ENCODE peak calls at places on chromosomes 3 and 15, in five cellular contexts. S, W, D, I and A are unnamed samples.

GRCh38 chr3:154430014-154430413 is at the start of gene GPR149:
- DNase-seq in I (no peak), S (no peak), W (peak; percentile 23), D (no peak), A (no peak)

GRCh38 chr3:70919091-70919490 is 606.7 kb upstream of the MDFIC2 start:
- DNase-seq in S (no peak), W (no peak), D (no peak), I (no peak), A (no peak)

GRCh38 chr15:33047077-33047476 is 147.4 kb downstream of the FMN1 start:
- DNase-seq in W (no peak), D (no peak), I (no peak), S (no peak), A (no peak)

GRCh38 chr15:87973456-87974215 is 282.9 kb downstream of the NTRK3 start:
- DNase-seq in D (no peak), W (no peak), I (no peak), S (no peak), A (no peak)

GRCh38 chr3:64865872-64866588 is 178.2 kb upstream of the ADAMTS9 start:
- DNase-seq in D (no peak), W (no peak), I (no peak), S (no peak), A (no peak)

GRCh38 chr3:133821767-133822638 is 16.4 kb downstream of the SRPRB start:
- DNase-seq in S (peak; percentile 78), I (no peak), W (peak; percentile 55), D (no peak), A (no peak)

GRCh38 chr3:14539384-14540208 is 546 bp downstream of the GRIP2 start:
- DNase-seq in W (no peak), S (peak; percentile 40), D (no peak), I (no peak), A (no peak)

GRCh38 chr3:159169828-159170227 is 368.0 kb downstream of the MFSD1 start:
- DNase-seq in I (no peak), S (no peak), W (no peak), D (no peak), A (no peak)

GRCh38 chr3:78529601-78530000 is 1238.2 kb downstream of the ROBO1 start:
- DNase-seq in I (no peak), D (no peak), S (no peak), W (no peak), A (no peak)

GRCh38 chr3:71542548-71543370 is 40.8 kb downstream of the FOXP1 start:
- DNase-seq in W (no peak), I (peak; percentile 75), D (no peak), S (peak; percentile 78), A (peak; percentile 14)

GRCh38 chr15:98063871-98064270 is 103.4 kb downstream of the ARRDC4 start:
- DNase-seq in S (no peak), W (no peak), I (no peak), D (no peak), A (no peak)

GRCh38 chr3:27080126-27080525 is 289.1 kb downstream of the NEK10 start:
- DNase-seq in D (no peak), I (no peak), S (no peak), W (no peak), A (no peak)

GRCh38 chr15:41207687-41208448 is 22.7 kb downstream of the EXD1 start:
- DNase-seq in I (no peak), D (no peak), S (no peak), W (no peak), A (no peak)

GRCh38 chr3:143895805-143896204 is 47.5 kb upstream of the SLC9A9 start:
- DNase-seq in D (no peak), I (no peak), W (no peak), S (no peak), A (no peak)

GRCh38 chr15:43522247-43522646 is 4.8 kb downstream of the MAP1A start:
- DNase-seq in D (no peak), W (no peak), I (no peak), S (no peak), A (no peak)

GRCh38 chr15:77415450-77416448 is 4.2 kb downstream of the PEAK1 start:
- DNase-seq in S (no peak), W (no peak), I (no peak), D (no peak), A (no peak)

GRCh38 chr3:10215578-10216368 is 32.5 kb upstream of the TATDN2 start:
- DNase-seq in D (no peak), I (no peak), W (no peak), S (no peak), A (no peak)

GRCh38 chr15:52436971-52437370 is 91.7 kb downstream of the MYO5A start:
- DNase-seq in I (no peak), D (no peak), W (no peak), S (no peak), A (no peak)

GRCh38 chr15:59862191-59863155 is 141.6 kb upstream of the FOXB1 start:
- DNase-seq in D (no peak), S (no peak), I (no peak), W (no peak), A (no peak)

DNA sequence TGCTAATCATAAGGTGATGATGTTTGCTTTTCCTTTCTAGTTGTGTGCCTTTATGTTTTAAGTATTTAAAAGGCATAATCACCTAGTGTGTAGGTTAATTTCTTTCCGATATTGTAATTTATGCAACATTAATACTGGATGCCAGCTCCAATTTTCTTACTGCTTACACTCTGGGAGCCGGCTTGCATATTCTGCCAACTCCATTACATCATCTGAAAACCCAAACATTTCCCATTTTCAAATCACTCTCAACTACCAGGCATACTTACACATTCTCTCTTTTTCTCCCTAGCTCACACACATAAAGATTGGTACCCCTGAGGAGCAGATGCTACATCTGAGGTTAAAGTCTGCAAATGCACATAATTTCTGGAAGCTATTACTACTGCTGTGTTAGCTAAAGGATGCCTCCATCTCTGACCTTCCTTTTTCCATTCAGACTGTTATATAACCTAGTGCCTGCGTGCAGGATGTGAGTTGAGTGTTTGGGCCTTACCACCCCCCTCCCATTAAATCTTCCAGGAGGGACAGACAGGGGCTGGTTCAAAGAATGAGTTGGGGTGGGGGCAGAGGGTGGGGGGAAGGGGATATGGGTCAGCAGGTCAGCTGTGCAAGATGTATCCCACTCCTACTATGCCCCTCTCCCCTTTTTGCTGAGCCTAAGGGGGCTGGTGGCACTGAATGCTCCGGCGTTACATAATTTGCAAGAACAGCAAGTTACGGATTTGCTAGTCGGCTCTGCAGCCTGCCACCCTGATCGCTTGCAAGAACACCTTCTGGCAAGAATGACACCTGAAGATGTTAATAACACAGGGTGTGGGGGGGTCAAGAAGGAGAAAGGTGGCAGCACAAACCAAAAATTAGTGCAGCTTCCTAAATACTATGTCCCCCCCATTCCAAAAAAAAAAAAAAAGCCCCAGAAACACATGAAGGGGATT is 2.5 kb downstream of the RORA start:
- DNase-seq in D (no peak), W (no peak), S (no peak), I (no peak), A (no peak)
- H3K4me3 ChIP-seq in D (no peak overlapping the region), W (no peak overlapping the region), S (peak overlapping the region; percentile 79), I (peak overlapping the region; percentile 78), A (peak overlapping the region; percentile 50)

GRCh38 chr3:37863552-37863865 is 1.8 kb downstream of the CTDSPL start:
- DNase-seq in W (no peak), I (no peak), S (no peak), D (no peak), A (no peak)

GRCh38 chr3:37862712-37863551 is 1.3 kb downstream of the CTDSPL start:
- DNase-seq in D (no peak), S (no peak), I (no peak), W (no peak), A (no peak)

GRCh38 chr3:37861540-37862051 is at the start of gene CTDSPL:
- DNase-seq in S (peak; percentile 56), W (no peak), D (no peak), I (peak; percentile 63), A (no peak)

GRCh38 chr3:37863949-37864822 is 2.5 kb downstream of the CTDSPL start:
- DNase-seq in W (no peak), I (no peak), S (no peak), D (no peak), A (no peak)

DNA sequence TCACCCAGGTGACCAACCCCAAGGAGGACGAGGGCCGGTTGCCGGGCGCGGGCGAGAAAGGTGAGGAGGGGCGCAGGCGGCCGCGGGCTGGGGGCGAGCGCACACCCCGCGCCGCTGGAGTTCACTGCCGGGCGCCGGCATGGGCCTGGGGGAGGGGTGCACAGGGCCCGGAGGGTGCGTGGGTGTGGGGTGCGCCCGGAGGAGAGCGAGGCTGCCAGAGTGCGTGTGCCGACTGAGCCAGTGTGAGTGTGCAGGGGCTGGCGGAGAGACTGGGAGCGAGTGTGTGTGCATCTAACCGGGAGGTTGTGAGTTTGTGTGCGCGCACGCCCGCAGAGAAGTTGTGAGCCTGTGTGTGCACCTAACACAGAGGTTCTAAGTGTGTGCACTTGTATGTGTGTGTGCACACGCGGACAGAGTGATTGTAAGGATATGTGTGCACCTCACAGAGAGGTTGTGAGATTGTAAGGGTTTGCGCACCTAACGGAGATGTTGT is 585 bp downstream of the CTDSPL start:
- DNase-seq in I (peak; percentile 63), D (no peak), W (no peak), S (peak; percentile 58), A (no peak)
- H3K27ac ChIP-seq in I (peak overlapping the region; percentile 69), D (no peak overlapping the region), W (peak overlapping the region; percentile 72), S (peak overlapping the region; percentile 90), A (peak overlapping the region; percentile 89)

DNA sequence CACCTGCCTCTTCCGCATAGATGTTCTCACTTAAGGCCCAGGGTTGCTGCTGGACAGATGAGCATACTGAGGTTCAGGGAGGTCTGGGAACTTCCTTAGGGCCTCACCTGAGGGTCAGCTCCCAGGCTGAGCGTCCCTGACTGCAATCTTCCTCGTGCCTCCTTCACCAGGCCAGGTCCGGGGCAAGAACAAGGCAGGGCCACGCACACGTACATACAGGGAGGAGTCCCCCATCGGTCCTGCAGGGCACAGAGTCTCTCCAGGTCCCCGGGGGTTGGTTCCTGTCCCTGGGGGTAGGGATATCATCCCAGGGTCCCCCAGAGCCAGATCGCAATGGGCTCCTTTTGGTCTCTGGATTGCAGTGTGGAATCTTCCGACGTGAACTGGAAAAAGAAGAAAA is 130.1 kb downstream of the LRRK1 start:
- DNase-seq in D (no peak), I (no peak), S (no peak), W (no peak), A (no peak)
- H3K4me3 ChIP-seq in D (no peak overlapping the region), I (no peak overlapping the region), S (no peak overlapping the region), W (no peak overlapping the region), A (no peak overlapping the region)

DNA sequence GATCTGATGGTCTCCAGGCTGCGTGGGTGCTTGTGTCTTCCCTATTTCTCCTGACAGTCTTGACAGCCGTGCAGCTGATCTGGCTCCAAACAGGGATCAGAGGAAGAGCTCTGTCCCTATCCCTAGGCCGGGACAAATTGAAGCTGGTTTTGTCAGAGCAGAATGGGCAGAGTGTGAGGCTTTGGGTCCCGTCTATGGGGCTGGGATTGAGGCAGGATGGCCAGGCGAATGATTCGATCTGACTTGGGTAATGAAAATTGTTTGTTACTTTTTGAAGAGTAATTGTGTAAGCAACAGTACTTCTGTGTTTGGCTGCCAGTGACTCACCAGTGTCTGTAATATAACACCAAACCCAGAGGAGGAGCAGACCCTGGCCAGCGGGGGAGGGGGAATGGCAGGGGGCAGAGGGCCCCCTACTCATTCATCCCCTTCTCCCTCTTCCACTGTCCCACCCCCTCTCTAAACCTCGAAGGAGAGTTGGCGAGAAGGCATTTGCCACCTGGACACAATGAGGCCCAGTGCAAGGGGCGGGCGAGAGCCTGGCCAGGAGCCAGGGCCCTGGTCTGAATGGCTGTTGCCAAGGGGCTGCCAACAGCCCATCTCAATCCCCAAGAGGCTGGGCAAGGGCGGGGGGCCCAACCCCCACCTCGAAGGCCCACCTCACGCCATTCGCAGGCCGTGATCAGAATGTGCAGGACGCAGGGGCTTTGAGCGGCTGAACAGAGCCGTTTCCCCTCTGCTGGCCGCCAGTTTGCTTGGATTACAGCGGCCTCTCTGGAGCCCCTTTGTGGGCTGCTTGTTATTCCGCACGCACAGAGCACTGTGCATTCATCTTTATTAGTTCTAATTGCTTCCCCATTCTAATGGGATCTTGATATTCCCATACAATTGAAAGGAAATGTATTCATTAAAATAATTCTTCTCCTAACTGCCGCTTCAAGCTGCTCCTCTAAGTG is 5.1 kb upstream of the MAGEF1 start:
- DNase-seq in D (no peak), I (peak; percentile 23), S (no peak), W (no peak), A (no peak)
- H3K27ac ChIP-seq in D (no peak overlapping the region), I (peak overlapping the region; percentile 75), S (peak overlapping the region; percentile 71), W (no peak overlapping the region), A (no peak overlapping the region)